ENCODE peak calls at places on chromosomes 2 and 18, in four cellular contexts. N, C, V and M are unnamed samples. For H3K27me3 and H3K36me3, the result is how much of the 10 kb centered on the place peaks cover.

GRCh38 chr2:160287476-160287875 is 87.4 kb upstream of the ITGB6 start:
- DNase-seq in N (peak), V (no peak), C (no peak), M (no peak)

GRCh38 chr18:5110288-5110687 is 86.8 kb downstream of the AKAIN1 start:
- DNase-seq in V (no peak), C (no peak), N (no peak), M (no peak)

GRCh38 chr18:39453882-39454281 is 1888.3 kb upstream of the CELF4 start:
- DNase-seq in N (peak), C (no peak), V (no peak), M (no peak)

GRCh38 chr2:119024568-119024967 is 82.6 kb downstream of the MARCO start:
- DNase-seq in N (no peak), C (no peak), V (no peak), M (no peak)

GRCh38 chr2:173205375-173205774 is 129.7 kb downstream of the MAP3K20 start:
- DNase-seq in C (peak), V (peak), N (peak), M (no peak)

GRCh38 chr2:1782514-1782913 is 38.2 kb upstream of the PXDN start:
- DNase-seq in V (peak), C (no peak), N (no peak), M (no peak)

GRCh38 chr2:228059735-228060134 is 121.8 kb downstream of the SPHKAP start:
- DNase-seq in C (no peak), V (no peak), N (no peak), M (no peak)

GRCh38 chr2:68689553-68690537 is 44.8 kb upstream of the ARHGAP25 start:
- DNase-seq in C (no peak), N (no peak), V (no peak), M (peak)

GRCh38 chr2:232310189-232310588 is 68.4 kb upstream of the ALPP start:
- DNase-seq in C (no peak), V (no peak), N (no peak), M (no peak)

GRCh38 chr2:118061135-118061955 is 26.9 kb upstream of the INSIG2 start:
- DNase-seq in N (peak), V (no peak), C (no peak), M (peak)

GRCh38 chr2:119744335-119744939 is 15.3 kb upstream of the PTPN4 start:
- DNase-seq in C (no peak), N (peak), V (peak), M (no peak)

GRCh38 chr2:65557616-65558573 is 125.5 kb upstream of the SPRED2 start:
- DNase-seq in V (no peak), C (no peak), N (no peak), M (peak)
- H3K4me3 ChIP-seq in V (no peak), C (no peak), N (no peak), M (no peak)

GRCh38 chr2:73004889-73005596 is 66.5 kb downstream of the SFXN5 start:
- DNase-seq in V (peak), C (no peak), N (no peak), M (no peak)
- H3K27me3 ChIP-seq in V (under half), C (under half), N (under half), M (under half)

GRCh38 chr18:76960528-76961035 is 138.2 kb downstream of the ZNF236 start:
- DNase-seq in V (no peak), C (no peak), N (no peak), M (no peak)
- H3K36me3 ChIP-seq in V (half or more), C (half or more), N (under half), M (under half)

GRCh38 chr18:26091047-26091630 is 726 bp upstream of the SS18 start:
- DNase-seq in V (peak), N (no peak), C (peak), M (peak)

GRCh38 chr18:26090130-26091046 is at the start of gene SS18:
- DNase-seq in N (peak), C (peak), V (peak), M (peak)

GRCh38 chr18:26089247-26090129 is 925 bp downstream of the SS18 start:
- DNase-seq in C (no peak), V (no peak), N (peak), M (peak)

GRCh38 chr18:26086959-26087358 is 3.5 kb downstream of the SS18 start:
- DNase-seq in N (no peak), C (no peak), V (no peak), M (no peak)

GRCh38 chr18:26088482-26088881 is 1.9 kb downstream of the SS18 start:
- DNase-seq in V (no peak), N (no peak), C (no peak), M (no peak)
- H3K4me3 ChIP-seq in V (peak), N (peak), C (peak), M (no peak)

GRCh38 chr18:65955747-65956146 is 204.9 kb downstream of the CDH7 start:
- DNase-seq in N (no peak), V (no peak), C (no peak), M (no peak)
- H3K27me3 ChIP-seq in N (under half), V (under half), C (under half), M (under half)

GRCh38 chr2:11766016-11766415 is 19.6 kb downstream of the LPIN1 start:
- DNase-seq in N (no peak), C (no peak), V (no peak), M (no peak)
- H3K36me3 ChIP-seq in N (under half), C (half or more), V (half or more), M (under half)